ENCODE peak calls at places on chromosomes 12 and 14, in seven cellular contexts. O is choroid plexus epithelial cell, K is HCT116, D is transverse colon, Y is neural progenitor cell, X is brain microvascular endothelial cell, U is bronchial epithelial cell. S is an unnamed sample.

GRCh38 chr12:68794653-68795253 is 13.2 kb upstream of the MDM2 start:
- DNase-seq in Y (no peak), O (peak), K (no peak), U (peak), X (peak), D (no peak), S (peak)

GRCh38 chr14:52268191-52269061 is 928 bp downstream of the PTGDR start:
- DNase-seq in O (peak), K (no peak), U (no peak), D (no peak), Y (peak), X (no peak), S (peak)

GRCh38 chr12:2292560-2292959 is 239.8 kb downstream of the CACNA1C start:
- DNase-seq in K (no peak), D (no peak), X (no peak), Y (no peak), U (no peak), O (no peak), S (no peak)

GRCh38 chr14:91377700-91378652 is 39.6 kb downstream of the CCDC88C start:
- DNase-seq in D (peak), K (no peak), X (no peak), Y (no peak), U (no peak), O (no peak), S (no peak)

GRCh38 chr14:65866422-65866821 is 453.9 kb downstream of the FUT8 start:
- DNase-seq in X (no peak), U (no peak), K (no peak), D (no peak), Y (no peak), O (no peak), S (no peak)

GRCh38 chr12:57342207-57342691 is 88.6 kb downstream of the R3HDM2 start:
- DNase-seq in X (peak), D (no peak), Y (peak), O (peak), U (no peak), K (no peak), S (peak)

GRCh38 chr12:120412421-120412820 is 25.5 kb upstream of the COX6A1 start:
- DNase-seq in O (no peak), Y (no peak), D (no peak), X (no peak), K (no peak), U (no peak), S (no peak)

GRCh38 chr12:2666846-2667245 is 127.9 kb upstream of the FKBP4 start:
- DNase-seq in K (no peak), D (no peak), O (no peak), X (no peak), U (no peak), Y (no peak), S (no peak)

GRCh38 chr12:57147641-57147944 is 174 bp upstream of the LRP1-AS start:
- DNase-seq in X (peak), K (no peak), U (no peak), D (no peak), Y (no peak), O (peak), S (peak)

GRCh38 chr12:62537544-62537943 is 70.9 kb downstream of the MON2 start:
- DNase-seq in O (peak), Y (no peak), K (no peak), X (peak), D (no peak), U (peak), S (peak)

GRCh38 chr12:47734725-47735480 is 9.6 kb upstream of the ENDOU start:
- DNase-seq in X (no peak), O (no peak), D (no peak), Y (peak), U (no peak), K (no peak), S (no peak)

GRCh38 chr14:72560331-72560730 is 333.6 kb downstream of the DPF3 start:
- DNase-seq in K (no peak), O (no peak), X (no peak), U (no peak), D (no peak), Y (no peak), S (no peak)

GRCh38 chr12:8911606-8912268 is 2.6 kb upstream of the PHC1 start:
- DNase-seq in K (no peak), O (no peak), U (peak), D (no peak), X (no peak), Y (no peak), S (no peak)

GRCh38 chr12:57096099-57096572 is 7.2 kb downstream of the NAB2 start:
- DNase-seq in Y (no peak), X (no peak), K (no peak), D (no peak), O (peak), U (peak), S (no peak)

GRCh38 chr12:39692258-39692853 is 72.8 kb upstream of the ABCD2 start:
- DNase-seq in X (no peak), Y (no peak), U (peak), O (peak), K (peak), D (no peak), S (peak)

GRCh38 chr14:55580401-55581010 is 499 bp downstream of the KTN1 start:
- DNase-seq in U (no peak), Y (peak), D (peak), O (no peak), X (no peak), K (no peak), S (no peak)

GRCh38 chr14:55579724-55580400 is at the start of gene KTN1:
- DNase-seq in Y (peak), O (peak), K (peak), D (peak), U (peak), X (peak), S (peak)

GRCh38 chr14:55581011-55581806 is 1.2 kb downstream of the KTN1 start:
- DNase-seq in D (peak), U (peak), K (no peak), O (peak), Y (no peak), X (no peak), S (peak)

GRCh38 chr14:55577229-55577628 is 2.8 kb upstream of the KTN1 start:
- DNase-seq in U (peak), K (no peak), X (no peak), O (no peak), D (no peak), Y (no peak), S (no peak)

DNA sequence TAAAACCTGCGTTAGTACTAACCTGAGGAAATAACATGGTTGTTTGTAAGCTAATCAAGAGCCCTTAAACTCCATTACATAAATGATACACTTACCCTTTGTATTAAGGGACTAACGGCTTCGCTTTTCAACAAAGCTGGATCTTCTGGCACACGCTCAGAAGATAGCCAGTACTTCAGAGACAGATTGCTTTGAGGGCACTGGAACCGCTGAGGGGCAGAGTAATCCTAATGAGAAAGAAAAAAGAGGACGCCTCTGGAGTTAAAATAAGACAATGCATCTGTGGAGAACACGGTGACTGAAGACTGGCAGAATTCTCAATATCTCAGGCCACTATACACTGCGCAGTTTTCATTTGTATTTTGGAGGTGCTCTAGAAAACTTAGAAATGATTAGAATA is 1.5 kb upstream of the KTN1 start:
- DNase-seq in X (no peak), Y (peak), U (no peak), D (no peak), O (no peak), K (no peak), S (no peak)
- H3K4me3 ChIP-seq in X (no peak), Y (peak), U (no peak), D (peak), O (peak), K (peak), S (peak)

GRCh38 chr12:93000026-93000425 is 70.9 kb upstream of the EEA1 start:
- DNase-seq in X (no peak), U (peak), O (no peak), Y (no peak), D (peak), K (no peak), S (no peak)
- TF ChIP-seq CTCF in X (no peak), U (no peak), O (no peak), Y (no peak), D (no peak), K (no peak), S (no peak)

DNA sequence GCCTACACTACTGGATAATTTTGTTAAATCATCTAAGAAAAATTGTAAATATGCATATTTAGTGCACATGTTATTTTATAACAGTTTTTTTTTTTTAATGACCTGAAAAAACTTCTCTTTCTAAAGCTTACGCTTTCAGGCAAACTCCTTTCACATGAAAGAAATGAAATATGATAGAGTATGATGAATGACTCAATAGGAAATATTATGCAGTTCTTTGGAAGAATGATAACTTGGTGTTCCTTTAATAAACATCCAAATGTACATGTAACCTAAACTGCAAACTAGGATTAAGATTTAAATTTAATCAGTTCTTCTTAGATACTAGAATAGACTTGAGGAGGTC is 136.6 kb downstream of the FGD4 start:
- DNase-seq in D (no peak), U (peak), Y (no peak), X (no peak), K (no peak), O (no peak), S (no peak)
- H3K4me3 ChIP-seq in D (peak), U (no peak), Y (no peak), X (peak), K (no peak), O (peak), S (peak)

DNA sequence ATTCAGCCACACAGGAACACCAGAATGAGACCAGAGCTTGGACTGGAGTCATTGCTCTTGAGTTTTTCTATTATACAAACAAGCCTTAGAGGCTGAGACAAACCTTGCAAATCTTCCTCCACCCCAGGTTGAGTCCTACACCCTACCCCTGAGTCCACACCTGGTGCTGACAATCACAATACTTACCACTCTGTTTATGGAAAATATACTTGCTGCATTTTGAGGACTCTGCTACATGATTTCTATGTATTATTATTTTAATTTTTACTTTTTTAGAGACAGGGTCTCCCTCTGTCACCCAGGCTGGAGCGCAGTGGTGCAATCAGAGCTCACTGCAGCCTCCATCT is 101.4 kb downstream of the EGLN3 start:
- DNase-seq in Y (no peak), K (no peak), U (no peak), O (no peak), D (no peak), X (no peak), S (no peak)
- TF ChIP-seq CTCF in Y (no peak), K (no peak), U (no peak), O (no peak), D (no peak), X (no peak), S (no peak)

GRCh38 chr14:68680541-68681051 is 112.3 kb downstream of the ZFP36L1 start:
- DNase-seq in Y (no peak), X (no peak), U (no peak), D (no peak), O (peak), K (no peak), S (no peak)

GRCh38 chr14:68678471-68678870 is 114.4 kb downstream of the ZFP36L1 start:
- DNase-seq in D (no peak), X (no peak), U (no peak), O (no peak), Y (no peak), K (no peak), S (no peak)

GRCh38 chr14:68679301-68679700 is 113.6 kb downstream of the ZFP36L1 start:
- DNase-seq in D (no peak), K (no peak), X (no peak), O (no peak), U (no peak), Y (no peak), S (no peak)

GRCh38 chr14:68681256-68681655 is 111.6 kb downstream of the ZFP36L1 start:
- DNase-seq in D (no peak), O (no peak), K (no peak), U (no peak), X (no peak), Y (no peak), S (no peak)

DNA sequence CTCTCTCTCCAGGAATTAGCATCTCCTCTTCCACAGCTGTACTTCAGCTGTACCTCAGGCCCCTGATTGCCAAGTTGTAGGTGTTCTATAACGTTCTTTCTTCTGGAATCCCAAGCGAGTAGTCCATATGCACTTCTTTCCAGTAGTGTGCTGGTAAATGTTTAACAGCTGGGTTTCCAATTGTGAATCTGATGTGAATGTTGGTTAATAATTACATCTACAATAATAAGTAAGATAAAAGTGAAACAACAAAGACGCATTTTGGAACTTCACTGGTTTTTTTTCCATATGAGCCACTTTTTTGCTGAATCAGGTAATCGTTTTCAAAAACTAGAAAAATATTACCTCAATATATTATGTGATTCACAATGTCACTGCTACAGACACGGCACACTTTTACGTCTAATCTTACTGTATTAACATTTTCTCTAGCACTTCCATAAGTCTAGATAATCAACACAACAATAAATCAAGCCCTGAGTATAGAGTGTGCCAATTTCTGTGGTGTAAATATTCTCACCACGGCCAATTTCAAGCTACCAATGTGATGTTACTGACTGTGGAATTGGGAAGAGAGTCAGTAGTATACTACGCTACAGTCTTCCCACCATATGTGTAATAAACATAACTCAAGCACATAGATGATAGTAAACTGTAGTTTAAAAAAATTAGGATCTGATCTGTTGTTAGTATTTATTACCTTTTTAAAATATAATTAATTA is 113.0 kb downstream of the ZFP36L1 start:
- DNase-seq in Y (no peak), U (no peak), O (no peak), X (no peak), K (no peak), D (no peak), S (no peak)
- H3K4me3 ChIP-seq in Y (no peak), U (no peak), O (no peak), X (no peak), K (no peak), D (no peak), S (no peak)

GRCh38 chr12:118358008-118358359 is 14.7 kb downstream of the TAOK3 start:
- DNase-seq in D (no peak), Y (no peak), K (no peak), X (no peak), U (no peak), O (no peak), S (no peak)

GRCh38 chr12:118358607-118359540 is 13.8 kb downstream of the TAOK3 start:
- DNase-seq in Y (no peak), D (no peak), O (no peak), X (no peak), K (no peak), U (peak), S (no peak)

GRCh38 chr12:118356809-118357326 is 15.8 kb downstream of the TAOK3 start:
- DNase-seq in X (peak), Y (no peak), D (no peak), U (peak), O (peak), K (no peak), S (peak)

GRCh38 chr12:118355838-118356237 is 16.9 kb downstream of the TAOK3 start:
- DNase-seq in D (no peak), U (no peak), K (no peak), Y (no peak), X (no peak), O (no peak), S (no peak)

GRCh38 chr12:118357327-118358007 is 15.2 kb downstream of the TAOK3 start:
- DNase-seq in Y (no peak), X (peak), U (peak), K (peak), D (peak), O (peak), S (peak)
- TF ChIP-seq CTCF in Y (peak), X (no peak), U (no peak), K (no peak), D (no peak), O (no peak), S (peak)

GRCh38 chr12:98419795-98420402 is 95.5 kb upstream of the TMPO start:
- DNase-seq in D (no peak), O (no peak), U (no peak), Y (no peak), X (no peak), K (no peak), S (no peak)

GRCh38 chr12:98418357-98419075 is 96.9 kb upstream of the TMPO start:
- DNase-seq in Y (peak), U (peak), X (peak), K (no peak), D (peak), O (peak), S (peak)

GRCh38 chr12:98421336-98421735 is 94.1 kb upstream of the TMPO start:
- DNase-seq in X (no peak), O (no peak), K (no peak), D (no peak), Y (no peak), U (no peak), S (no peak)

GRCh38 chr12:98419101-98419794 is 96.1 kb upstream of the TMPO start:
- DNase-seq in K (no peak), U (no peak), O (no peak), Y (no peak), X (no peak), D (no peak), S (no peak)

GRCh38 chr12:98420403-98420800 is 95.0 kb upstream of the TMPO start:
- DNase-seq in D (no peak), U (no peak), O (no peak), X (no peak), K (no peak), Y (no peak), S (no peak)
- H3K4me3 ChIP-seq in D (no peak), U (no peak), O (no peak), X (no peak), K (no peak), Y (no peak), S (no peak)

DNA sequence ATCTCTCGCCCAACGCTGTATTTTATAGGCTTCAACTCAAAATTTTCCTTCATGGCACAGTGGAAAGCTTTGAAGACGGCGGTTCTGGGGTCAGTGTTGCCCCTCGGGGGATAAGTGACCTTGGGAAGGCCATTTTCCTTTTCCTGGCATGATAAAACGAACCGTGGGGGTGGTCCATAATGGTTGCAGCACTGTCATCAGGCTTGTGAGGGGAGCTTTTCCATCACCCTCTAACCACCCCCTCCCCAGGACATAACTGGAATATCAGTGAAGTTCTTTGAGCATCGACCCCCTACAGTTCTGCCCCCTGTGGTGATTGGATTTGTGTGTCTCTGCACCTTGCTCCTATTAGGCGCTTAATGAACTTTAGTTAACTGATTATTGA is 16.0 kb downstream of the FOS start:
- DNase-seq in X (peak), D (no peak), Y (peak), O (no peak), U (no peak), K (no peak), S (no peak)
- TF ChIP-seq CTCF in X (peak), D (no peak), Y (no peak), O (no peak), U (peak), K (no peak), S (no peak)

DNA sequence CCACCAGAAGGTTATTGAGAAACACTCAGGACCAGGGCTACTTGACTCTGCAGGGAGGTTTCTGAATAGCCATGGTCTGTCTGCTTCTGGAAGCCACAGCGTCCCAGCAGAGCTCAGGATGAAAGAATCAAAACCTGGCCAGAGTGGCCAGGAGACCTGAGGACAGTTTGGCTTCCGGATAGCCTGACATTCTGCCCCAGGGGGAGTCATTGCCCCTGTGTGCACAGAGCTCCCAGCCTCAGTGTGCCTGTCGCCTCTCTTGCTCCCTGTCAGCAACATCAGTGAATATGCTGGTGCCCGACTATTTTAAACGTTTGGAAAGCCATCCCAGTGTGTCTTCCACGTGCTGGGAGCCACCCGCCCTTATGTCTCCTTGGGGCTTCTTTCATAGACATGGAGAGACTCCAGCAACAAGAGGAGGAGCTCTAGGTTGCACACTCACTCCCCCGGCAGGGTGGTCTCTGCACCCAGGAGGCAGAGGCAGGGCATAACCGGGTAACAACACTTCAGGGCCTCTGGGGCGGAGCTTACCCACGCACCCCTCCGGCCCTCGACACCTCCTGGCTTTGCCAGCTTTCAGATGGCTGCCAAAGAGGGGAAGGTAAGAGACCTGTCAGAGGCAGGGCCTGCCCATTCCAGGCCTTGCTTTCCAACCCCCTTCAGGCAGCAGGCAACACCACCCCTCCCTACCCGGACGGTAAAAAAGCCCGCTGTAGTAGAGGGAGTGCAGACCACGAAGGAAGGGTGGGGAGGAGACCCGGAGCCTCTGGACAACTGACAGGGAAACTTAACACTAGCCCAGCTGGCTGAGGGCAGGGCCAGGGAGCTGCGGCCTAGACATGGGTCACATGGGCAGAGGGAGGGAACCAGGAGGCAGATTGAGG is 19.0 kb upstream of the SLC6A12 start:
- DNase-seq in X (no peak), D (no peak), Y (no peak), K (no peak), O (no peak), U (no peak), S (no peak)
- H3K4me3 ChIP-seq in X (no peak), D (no peak), Y (no peak), K (no peak), O (no peak), U (no peak), S (no peak)